ENCODE peak calls at places on chromosomes 5 and 9, in four cellular contexts. X, Z, K and I are unnamed samples.

GRCh38 chr5:34519489-34520220 is 136.5 kb upstream of the RAI14 start:
- DNase-seq in K (no peak), X (no peak), Z (no peak), I (no peak)

GRCh38 chr5:113172231-113172826 is 195.7 kb downstream of the DCP2 start:
- DNase-seq in Z (no peak), X (no peak), K (no peak), I (no peak)

GRCh38 chr5:81429363-81429762 is 35.4 kb upstream of the ACOT12 start:
- DNase-seq in X (no peak), Z (no peak), K (no peak), I (no peak)

GRCh38 chr9:127029548-127029947 is 92.9 kb downstream of the ANGPTL2 start:
- DNase-seq in K (no peak), Z (no peak), X (no peak), I (no peak)

GRCh38 chr5:73693573-73694061 is 67.6 kb downstream of the ARHGEF28 start:
- DNase-seq in K (peak; percentile 17), X (no peak), Z (no peak), I (no peak)

GRCh38 chr5:41761663-41762062 is 108.6 kb downstream of the OXCT1 start:
- DNase-seq in K (no peak), Z (no peak), X (no peak), I (no peak)

GRCh38 chr9:107260437-107261081 is 22.5 kb upstream of the RAD23B start:
- DNase-seq in X (no peak), K (no peak), Z (no peak), I (peak; percentile 74)

GRCh38 chr9:98805506-98806272 is 1.8 kb upstream of the GALNT12 start:
- DNase-seq in Z (no peak), K (no peak), X (no peak), I (no peak)

GRCh38 chr9:116421006-116421538 is 266.0 kb upstream of the TRIM32 start:
- DNase-seq in Z (no peak), K (no peak), X (no peak), I (no peak)

GRCh38 chr9:92298036-92298435 is 4.5 kb upstream of the IARS1 start:
- DNase-seq in K (no peak), X (no peak), Z (no peak), I (no peak)

GRCh38 chr9:114619205-114619758 is 8.2 kb downstream of the TMEM268 start:
- DNase-seq in X (no peak), K (no peak), Z (no peak), I (peak; percentile 48)

GRCh38 chr5:136133416-136134383 is 1.1 kb downstream of the SMAD5 start:
- DNase-seq in X (no peak), Z (peak; percentile 32), K (peak; percentile 66), I (peak; percentile 30)

GRCh38 chr9:110700953-110701352 is 32.4 kb downstream of the MUSK start:
- DNase-seq in Z (no peak), K (no peak), X (no peak), I (no peak)

GRCh38 chr9:129811967-129812363 is 9.0 kb downstream of the TOR1B start:
- DNase-seq in Z (no peak), X (no peak), K (no peak), I (no peak)

GRCh38 chr9:137273616-137274320 is 3.8 kb upstream of the TOR4A start:
- DNase-seq in X (no peak), K (no peak), Z (no peak), I (no peak)

GRCh38 chr5:103821361-103821760 is 258.8 kb upstream of the NUDT12 start:
- DNase-seq in Z (no peak), K (no peak), X (no peak), I (no peak)

GRCh38 chr5:23411200-23411599 is 96.2 kb upstream of the PRDM9 start:
- DNase-seq in K (no peak), X (no peak), Z (no peak), I (no peak)

GRCh38 chr9:111678293-111678692 is 16.9 kb downstream of the GNG10 start:
- DNase-seq in X (no peak), Z (no peak), K (no peak), I (no peak)

GRCh38 chr5:152556779-152557178 is 151.7 kb upstream of the NMUR2 start:
- DNase-seq in Z (no peak), K (no peak), X (no peak), I (no peak)

GRCh38 chr9:37455884-37456647 is 9.2 kb downstream of the ZBTB5 start:
- DNase-seq in X (no peak), K (no peak), Z (no peak), I (peak; percentile 7)

GRCh38 chr9:883011-883410 is 41.5 kb downstream of the DMRT1 start:
- DNase-seq in K (no peak), Z (no peak), X (no peak), I (no peak)

GRCh38 chr9:28976684-28977083 is 1403.4 kb upstream of the C9orf72 start:
- DNase-seq in K (no peak), X (no peak), Z (no peak), I (no peak)

GRCh38 chr9:85310531-85311070 is 431.2 kb downstream of the AGTPBP1 start:
- DNase-seq in K (no peak), Z (no peak), X (no peak), I (no peak)

GRCh38 chr5:171697591-171698102 is 88.0 kb upstream of the SMIM23 start:
- DNase-seq in Z (no peak), X (no peak), K (no peak), I (no peak)

GRCh38 chr9:77647659-77648457 is at the start of gene GNA14:
- DNase-seq in X (no peak), K (peak; percentile 24), Z (no peak), I (no peak)

GRCh38 chr9:104536756-104537155 is at the start of gene OR13C3:
- DNase-seq in X (no peak), K (no peak), Z (no peak), I (no peak)

GRCh38 chr9:10252174-10252573 is 360.6 kb downstream of the PTPRD start:
- DNase-seq in K (no peak), Z (no peak), X (no peak), I (no peak)

GRCh38 chr5:141392429-141393198 is at the start of gene PCDHGA8:
- DNase-seq in X (no peak), Z (no peak), K (no peak), I (no peak)

GRCh38 chr9:70525553-70525952 is 111.1 kb upstream of the KLF9 start:
- DNase-seq in K (no peak), Z (no peak), X (no peak), I (no peak)

GRCh38 chr5:93593476-93594060 is 10.5 kb downstream of the NR2F1 start:
- DNase-seq in Z (no peak), X (no peak), K (no peak), I (no peak)
- TF ChIP-seq CTCF in Z (no peak), X (no peak), K (no peak), I (no peak)

GRCh38 chr5:168424506-168425298 is 61.6 kb upstream of the RARS1 start:
- DNase-seq in X (no peak), K (no peak), Z (no peak), I (no peak)

GRCh38 chr5:168423971-168424370 is 62.3 kb upstream of the RARS1 start:
- DNase-seq in X (no peak), K (no peak), Z (no peak), I (no peak)

GRCh38 chr5:168420461-168420860 is 65.8 kb upstream of the RARS1 start:
- DNase-seq in X (no peak), K (no peak), Z (no peak), I (no peak)

GRCh38 chr5:168423478-168423877 is 62.8 kb upstream of the RARS1 start:
- DNase-seq in X (no peak), K (no peak), Z (no peak), I (no peak)

DNA sequence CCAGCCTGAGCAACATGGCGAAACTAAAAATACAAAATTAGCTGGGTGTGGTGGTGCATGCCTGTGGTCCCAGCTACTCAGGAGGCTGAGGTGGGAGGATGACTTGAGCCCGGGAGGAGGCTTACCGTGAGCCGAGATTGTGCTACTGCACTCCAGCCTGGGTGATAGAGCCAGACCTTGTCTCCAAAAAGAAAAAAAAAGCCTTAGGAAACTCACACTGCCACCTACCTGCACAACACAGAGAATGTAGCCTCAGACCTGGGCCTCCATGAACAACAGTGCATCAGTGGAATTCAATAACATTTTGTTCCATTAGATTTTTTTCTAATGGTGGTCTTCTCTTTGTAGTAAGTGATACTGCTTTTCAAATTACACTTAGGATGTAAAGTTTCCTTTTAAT is 63.8 kb upstream of the RARS1 start:
- DNase-seq in X (no peak), K (no peak), Z (no peak), I (no peak)
- TF ChIP-seq CTCF in X (no peak), K (peak; percentile 26), Z (no peak), I (no peak)

GRCh38 chr5:78505860-78506259 is 142.7 kb downstream of the LHFPL2 start:
- DNase-seq in X (no peak), K (no peak), Z (no peak), I (no peak)
- TF ChIP-seq CTCF in X (no peak), K (no peak), Z (no peak), I (no peak)

DNA sequence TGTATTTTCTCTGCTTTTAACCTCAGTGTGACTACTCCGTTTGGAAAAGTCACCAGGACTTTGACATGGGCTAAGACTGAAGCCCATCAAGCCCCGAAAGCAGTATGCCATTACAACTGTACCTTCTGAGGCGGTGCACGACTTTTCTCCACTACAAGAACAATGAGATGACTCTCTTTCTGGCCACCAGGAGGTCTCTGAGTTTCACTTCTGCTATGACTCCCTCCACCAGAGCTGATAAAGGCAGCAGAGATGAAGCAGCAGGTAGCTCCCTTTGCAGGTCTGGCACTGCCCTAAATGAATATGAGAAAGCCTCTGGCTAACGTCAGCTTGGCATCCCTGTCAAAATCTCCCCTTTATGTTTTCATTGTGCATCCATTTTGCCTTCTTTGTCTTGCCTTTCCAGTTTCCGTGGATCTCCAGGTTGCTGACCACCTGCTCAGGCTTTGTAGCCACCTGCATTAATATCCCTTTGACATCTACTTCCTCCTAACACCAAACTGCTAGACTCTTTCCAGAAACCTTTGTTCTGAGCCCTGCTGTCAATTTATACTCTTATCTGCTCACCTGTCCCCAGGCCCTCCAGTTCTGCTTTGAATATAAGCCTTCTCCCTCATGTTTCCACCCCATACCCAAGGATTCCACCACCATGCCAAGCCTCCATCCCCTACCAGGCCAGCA is 221.7 kb downstream of the ZNF608 start:
- DNase-seq in Z (no peak), K (peak; percentile 13), X (no peak), I (peak; percentile 45)
- TF ChIP-seq CTCF in Z (no peak), K (no peak), X (peak; percentile 15), I (peak; percentile 18)

GRCh38 chr5:139574641-139575312 is 13.6 kb downstream of the UBE2D2 start:
- DNase-seq in K (no peak), X (peak; percentile 30), Z (no peak), I (no peak)
- TF ChIP-seq CTCF in K (peak; percentile 38), X (peak; percentile 80), Z (peak; percentile 59), I (peak; percentile 70)

GRCh38 chr5:102794047-102794446 is 38.9 kb downstream of the PAM start:
- DNase-seq in X (no peak), Z (no peak), K (no peak), I (no peak)

GRCh38 chr5:102795546-102795945 is 40.4 kb downstream of the PAM start:
- DNase-seq in X (no peak), Z (no peak), K (no peak), I (no peak)

GRCh38 chr5:102794677-102795331 is 39.7 kb downstream of the PAM start:
- DNase-seq in Z (no peak), X (no peak), K (no peak), I (no peak)

GRCh38 chr5:102789469-102789868 is 34.4 kb downstream of the PAM start:
- DNase-seq in Z (no peak), X (no peak), K (no peak), I (no peak)

GRCh38 chr5:102792705-102793104 is 37.6 kb downstream of the PAM start:
- DNase-seq in X (no peak), K (no peak), Z (no peak), I (no peak)
- TF ChIP-seq CTCF in X (peak; percentile 44), K (no peak), Z (peak; percentile 53), I (no peak)